ENCODE peak calls at places on chromosomes 7 and 10, in four cellular contexts. W, T, Z and I are unnamed samples.

GRCh38 chr7:135094472-135095237 is 53.2 kb upstream of the TMEM140 start:
- DNase-seq in Z (no peak), T (no peak), W (no peak), I (no peak)

GRCh38 chr10:126373982-126374381 is 14.3 kb downstream of the ADAM12 start:
- DNase-seq in T (no peak), Z (no peak), W (no peak), I (no peak)

GRCh38 chr7:4233621-4234497 is 448.2 kb upstream of the FOXK1 start:
- DNase-seq in Z (no peak), W (no peak), T (no peak), I (no peak)

GRCh38 chr7:29190349-29191045 is 4.1 kb upstream of the CHN2 start:
- DNase-seq in Z (no peak), T (no peak), W (no peak), I (no peak)

GRCh38 chr10:121217331-121217730 is 366.2 kb downstream of the WDR11 start:
- DNase-seq in T (no peak), Z (no peak), W (no peak), I (no peak)

GRCh38 chr7:101100858-101101847 is 15.9 kb downstream of the TRIM56 start:
- DNase-seq in T (no peak), W (no peak), Z (no peak), I (no peak)

GRCh38 chr10:69101451-69102095 is 13.7 kb downstream of the SRGN start:
- DNase-seq in Z (no peak), T (no peak), W (no peak), I (peak)

GRCh38 chr7:2012981-2013380 is 219.8 kb downstream of the MAD1L1 start:
- DNase-seq in Z (no peak), T (no peak), W (no peak), I (peak)

GRCh38 chr7:42694894-42695553 is 216.8 kb downstream of the C7orf25 start:
- DNase-seq in Z (no peak), W (no peak), T (no peak), I (no peak)

GRCh38 chr7:28037220-28038010 is 143.2 kb downstream of the JAZF1 start:
- DNase-seq in W (no peak), T (no peak), Z (no peak), I (no peak)
- TF ChIP-seq POLR2AphosphoS5 in W (no peak), T (no peak), Z (no peak), I (no peak)

DNA sequence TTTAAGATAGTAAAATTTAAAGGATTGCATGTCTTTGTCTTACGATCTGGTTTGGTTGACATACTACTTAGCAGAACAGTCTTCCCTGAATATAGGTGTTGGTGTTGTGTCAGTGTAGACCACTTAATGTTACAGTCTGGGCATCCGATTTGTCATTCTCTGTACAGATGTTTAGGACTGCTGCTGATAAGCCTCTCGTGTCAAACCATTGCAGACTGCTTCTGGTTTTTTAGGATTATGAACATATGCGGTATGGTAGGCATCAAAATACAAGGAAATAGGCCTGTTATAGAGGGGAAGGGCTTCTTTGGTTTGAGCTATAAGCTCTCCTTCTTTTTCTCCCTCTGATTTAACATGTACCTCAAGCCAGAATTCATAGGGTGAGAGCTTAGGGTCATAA is 7.4 kb downstream of the CYP3A43 start:
- DNase-seq in T (no peak), W (no peak), Z (no peak), I (no peak)
- TF ChIP-seq POLR2AphosphoS5 in T (no peak), W (no peak), Z (no peak), I (no peak)

GRCh38 chr7:98286093-98286525 is 4.6 kb downstream of the BRI3 start:
- DNase-seq in Z (no peak), T (no peak), W (no peak), I (peak)

GRCh38 chr7:98283887-98284222 is 2.4 kb downstream of the BRI3 start:
- DNase-seq in T (no peak), W (no peak), Z (no peak), I (no peak)

GRCh38 chr7:98284335-98285036 is 3.0 kb downstream of the BRI3 start:
- DNase-seq in Z (no peak), T (no peak), W (no peak), I (peak)

GRCh38 chr7:98286701-98287485 is 5.4 kb downstream of the BRI3 start:
- DNase-seq in W (no peak), T (no peak), Z (no peak), I (peak)

GRCh38 chr7:98285132-98286092 is 3.9 kb downstream of the BRI3 start:
- DNase-seq in Z (no peak), W (no peak), T (no peak), I (peak)
- TF ChIP-seq POLR2AphosphoS5 in Z (no peak), W (peak), T (no peak), I (no peak)

GRCh38 chr10:116190883-116191282 is 82.1 kb downstream of the GFRA1 start:
- DNase-seq in W (no peak), Z (no peak), T (no peak), I (no peak)
- TF ChIP-seq POLR2AphosphoS5 in W (no peak), Z (no peak), T (no peak), I (no peak)

DNA sequence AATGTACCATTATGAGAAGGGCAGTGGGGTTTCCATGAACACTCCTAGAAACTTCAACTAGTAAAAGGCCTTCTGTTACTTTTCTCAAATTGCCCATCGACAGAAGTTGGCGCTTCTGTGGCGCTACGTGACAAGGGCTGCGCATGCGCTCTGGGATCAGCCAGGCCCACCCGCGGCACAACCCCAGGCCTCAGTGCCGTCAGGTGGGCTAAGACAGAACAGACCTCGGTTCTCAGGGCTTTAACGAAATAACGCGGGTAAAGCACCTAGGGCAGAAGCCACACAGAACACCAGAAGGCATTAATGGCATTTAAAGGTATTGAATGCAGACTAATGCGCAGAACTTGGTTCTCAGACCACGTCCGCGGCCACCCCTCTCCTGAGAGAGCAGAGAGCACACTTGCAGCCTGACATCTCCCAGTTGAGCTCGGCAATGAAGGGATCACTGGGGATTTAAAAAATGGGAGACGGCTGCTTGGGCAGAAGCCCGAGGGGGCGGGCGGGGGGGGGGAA is 67.6 kb upstream of the CTNNA3 start:
- DNase-seq in W (no peak), T (peak), Z (peak), I (peak)
- TF ChIP-seq POLR2AphosphoS5 in W (no peak), T (peak), Z (no peak), I (no peak)

DNA sequence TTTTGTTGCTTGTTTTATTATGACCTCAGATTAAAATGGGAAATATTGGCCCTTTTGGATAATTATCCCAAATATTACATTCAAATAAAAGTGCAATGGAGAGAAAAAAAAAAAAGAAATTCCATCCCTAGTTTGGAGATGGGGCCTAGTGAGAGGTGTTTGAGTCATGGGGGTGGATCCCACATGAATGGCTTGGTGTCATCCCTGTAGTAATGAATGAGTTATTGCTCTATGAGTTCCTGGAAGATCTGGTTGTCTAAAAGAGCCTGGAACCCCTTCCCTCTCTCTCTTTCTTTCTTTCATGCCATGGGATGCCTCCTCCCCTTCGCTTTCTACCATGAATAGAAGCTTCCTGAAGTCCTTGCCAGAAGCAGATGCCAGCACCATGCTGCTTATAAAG is 44.3 kb downstream of the MSRB2 start:
- DNase-seq in Z (no peak), W (no peak), T (no peak), I (no peak)
- TF ChIP-seq POLR2AphosphoS5 in Z (no peak), W (no peak), T (no peak), I (no peak)